ENCODE peak calls at places on chromosome 16, in four cellular contexts. One of them, this sample, is unnamed.

GRCh38 chr16:85750021-85750826 is 672 bp downstream of the C16orf74 start:
- DNase-seq in fibroblast of lung: peak
- DNase-seq in T-helper 2 cell: no peak
- DNase-seq in HEK293T: no peak
- DNase-seq in this sample: no peak

GRCh38 chr16:72427001-72427785 is 255.2 kb upstream of the PMFBP1 start:
- DNase-seq in HEK293T: no peak
- DNase-seq in T-helper 2 cell: no peak
- DNase-seq in fibroblast of lung: no peak
- DNase-seq in this sample: no peak

GRCh38 chr16:47599512-47599911 is 138.4 kb downstream of the PHKB start:
- DNase-seq in fibroblast of lung: no peak
- DNase-seq in T-helper 2 cell: no peak
- DNase-seq in HEK293T: no peak
- DNase-seq in this sample: no peak

GRCh38 chr16:59552164-59552563 is 818.0 kb upstream of the GOT2 start:
- DNase-seq in HEK293T: no peak
- DNase-seq in T-helper 2 cell: no peak
- DNase-seq in fibroblast of lung: no peak
- DNase-seq in this sample: no peak

GRCh38 chr16:22383827-22384226 is 9.4 kb upstream of the CDR2 start:
- DNase-seq in T-helper 2 cell: no peak
- DNase-seq in fibroblast of lung: no peak
- DNase-seq in HEK293T: no peak
- DNase-seq in this sample: no peak

GRCh38 chr16:80804451-80805383 is at the start of gene CDYL2:
- DNase-seq in T-helper 2 cell: peak
- DNase-seq in HEK293T: peak
- DNase-seq in fibroblast of lung: peak
- DNase-seq in this sample: peak

GRCh38 chr16:54744998-54745397 is 185.7 kb upstream of the IRX5 start:
- DNase-seq in fibroblast of lung: no peak
- DNase-seq in T-helper 2 cell: no peak
- DNase-seq in HEK293T: no peak
- DNase-seq in this sample: no peak

GRCh38 chr16:20114356-20114755 is 40.7 kb upstream of the GPR139 start:
- DNase-seq in HEK293T: no peak
- DNase-seq in fibroblast of lung: no peak
- DNase-seq in T-helper 2 cell: no peak
- DNase-seq in this sample: no peak

GRCh38 chr16:52577130-52577706 is 30.3 kb upstream of the TOX3 start:
- DNase-seq in fibroblast of lung: no peak
- DNase-seq in T-helper 2 cell: no peak
- DNase-seq in HEK293T: no peak
- DNase-seq in this sample: no peak

This sample was measured in T-helper 22 cell.